ENCODE peak calls at places on chromosomes 4 and X, in six cellular contexts. R is K562, P is HepG2, N is GM12878, G is WTC11, V is H1. I is an unnamed sample.

GRCh38 chr4:20735931-20736330 is 35.7 kb downstream of the PACRGL start:
- DNase-seq in R (no peak), V (no peak), N (no peak), G (no peak), P (no peak), I (no peak)

GRCh38 chr4:80202784-80203553 is 5.7 kb downstream of the PRDM8 start:
- DNase-seq in P (no peak), R (no peak), V (peak), G (peak), N (no peak), I (peak)

GRCh38 chr4:70945452-70946055 is 43.4 kb downstream of the MOB1B start:
- DNase-seq in G (no peak), P (no peak), R (no peak), V (no peak), N (no peak), I (no peak)

GRCh38 chrX:2461711-2462016 is 39.1 kb downstream of the DHRSX start:
- DNase-seq in V (no peak), R (no peak), G (no peak), N (no peak), P (no peak), I (no peak)

GRCh38 chr4:147599206-147599605 is 18.0 kb upstream of the TMEM184C start:
- DNase-seq in V (no peak), R (no peak), P (no peak), N (no peak), G (no peak), I (no peak)

GRCh38 chr4:26032572-26033320 is 118.7 kb downstream of the SMIM20 start:
- DNase-seq in R (no peak), P (peak), G (no peak), V (no peak), N (no peak), I (no peak)

GRCh38 chrX:129724767-129725166 is 14.0 kb upstream of the XPNPEP2 start:
- DNase-seq in P (no peak), G (no peak), R (peak), N (no peak), V (no peak), I (peak)

GRCh38 chrX:68941385-68941952 is 112.6 kb downstream of the EFNB1 start:
- DNase-seq in P (no peak), N (no peak), R (no peak), V (no peak), G (no peak), I (no peak)

GRCh38 chrX:113222305-113222704 is 381.7 kb upstream of the AMOT start:
- DNase-seq in V (no peak), R (no peak), P (no peak), N (no peak), G (no peak), I (no peak)

GRCh38 chr4:189136462-189136861 is 804.2 kb upstream of the FRG1 start:
- DNase-seq in V (no peak), R (no peak), N (no peak), P (no peak), G (no peak), I (no peak)

DNA sequence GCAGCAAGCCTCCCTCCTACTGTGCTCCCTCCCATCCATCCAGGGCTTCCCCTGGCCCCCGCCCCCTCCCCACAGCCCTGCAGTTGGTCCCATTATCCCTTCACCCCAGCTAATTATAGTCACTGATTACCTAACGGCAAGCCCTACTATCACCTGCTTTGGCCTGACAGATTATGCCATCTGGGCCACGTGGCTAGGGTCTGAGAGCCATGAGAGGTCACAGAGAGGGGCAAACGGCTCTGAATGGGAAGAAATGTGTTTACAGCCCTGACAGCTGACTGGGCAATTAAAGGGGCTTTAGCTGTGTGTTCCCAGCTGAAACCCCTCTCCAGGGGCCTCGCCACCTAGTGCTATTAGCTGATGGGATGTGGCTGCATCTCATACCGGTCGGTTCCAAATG is 134.4 kb upstream of the CPEB2 start:
- DNase-seq in N (no peak), P (no peak), R (peak), G (no peak), V (no peak), I (no peak)
- TF ChIP-seq CREB1 in N (no peak), P (no peak), R (no peak), G (no peak), V (no peak), I (no peak)

DNA sequence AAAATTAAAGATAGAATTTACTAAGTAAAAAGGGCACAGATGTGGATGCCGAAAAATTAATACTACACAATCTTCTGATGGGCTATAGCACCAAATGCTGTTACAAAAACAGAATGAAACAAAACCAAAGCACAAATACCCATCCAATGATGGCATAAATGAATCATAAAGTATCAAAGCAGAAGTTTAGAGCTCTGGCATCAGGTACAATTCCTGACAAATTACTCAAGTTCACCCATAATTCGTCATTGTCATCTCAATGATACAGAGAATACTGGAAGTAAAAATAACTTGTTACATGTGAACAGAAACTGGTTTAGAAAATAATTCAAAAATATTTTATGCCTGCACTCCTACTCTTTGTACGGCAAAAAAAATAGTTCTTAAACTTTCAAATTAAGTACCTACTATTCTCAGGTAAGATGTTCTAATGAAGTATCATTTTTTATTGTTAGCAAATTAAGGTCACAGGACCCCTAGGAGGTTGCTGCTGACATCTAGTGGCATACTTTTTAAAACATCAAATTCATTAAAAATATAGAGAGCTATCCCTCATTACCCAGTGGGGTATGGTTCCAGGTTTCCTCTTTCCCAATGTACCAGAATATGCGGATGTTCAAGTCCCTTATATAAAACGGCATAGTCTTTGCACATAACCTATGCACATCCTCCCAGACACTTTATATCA is 126.1 kb downstream of the INPP4B start:
- DNase-seq in R (peak), P (no peak), N (no peak), G (no peak), V (no peak), I (peak)
- TF ChIP-seq CREB1 in R (no peak), P (no peak), N (no peak), G (no peak), V (no peak), I (no peak)

DNA sequence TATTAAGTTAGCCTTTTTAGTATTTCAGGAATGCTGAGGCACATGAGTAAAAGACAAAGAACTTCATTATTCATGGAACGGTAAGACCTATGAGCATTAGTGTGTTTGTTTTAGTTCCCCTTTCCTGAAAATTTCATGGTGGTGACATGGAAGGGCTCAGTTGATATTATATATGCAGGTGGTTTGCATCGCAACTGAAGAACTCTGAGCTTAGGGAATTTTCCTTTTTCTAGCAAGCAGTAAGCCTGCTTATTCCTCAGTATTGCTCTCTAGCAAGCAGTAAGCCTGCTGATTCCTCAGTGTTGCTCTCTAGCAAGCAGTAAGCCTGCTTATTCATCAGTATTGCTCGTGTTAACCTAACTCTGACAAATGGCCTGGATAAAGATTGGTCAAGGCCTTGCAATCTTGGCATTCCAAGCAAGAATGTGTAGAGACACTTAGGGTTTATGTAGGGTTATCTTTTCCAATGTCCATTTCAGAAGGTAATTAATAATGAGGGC is 37.7 kb upstream of the MAGEB18 start:
- DNase-seq in V (no peak), N (no peak), G (no peak), P (no peak), R (no peak), I (no peak)
- TF ChIP-seq CREB1 in V (no peak), N (no peak), G (no peak), P (no peak), R (no peak), I (no peak)

GRCh38 chr4:36493240-36493639 is 211.8 kb downstream of the DTHD1 start:
- DNase-seq in V (no peak), P (no peak), R (no peak), N (no peak), G (no peak), I (peak)

GRCh38 chr4:36494016-36494415 is 212.6 kb downstream of the DTHD1 start:
- DNase-seq in G (no peak), R (no peak), V (no peak), N (no peak), P (no peak), I (no peak)

GRCh38 chr4:36489798-36490197 is 208.4 kb downstream of the DTHD1 start:
- DNase-seq in V (no peak), G (no peak), N (no peak), R (no peak), P (no peak), I (no peak)

GRCh38 chr4:36494766-36495165 is 213.3 kb downstream of the DTHD1 start:
- DNase-seq in V (no peak), R (no peak), P (no peak), G (no peak), N (no peak), I (no peak)

DNA sequence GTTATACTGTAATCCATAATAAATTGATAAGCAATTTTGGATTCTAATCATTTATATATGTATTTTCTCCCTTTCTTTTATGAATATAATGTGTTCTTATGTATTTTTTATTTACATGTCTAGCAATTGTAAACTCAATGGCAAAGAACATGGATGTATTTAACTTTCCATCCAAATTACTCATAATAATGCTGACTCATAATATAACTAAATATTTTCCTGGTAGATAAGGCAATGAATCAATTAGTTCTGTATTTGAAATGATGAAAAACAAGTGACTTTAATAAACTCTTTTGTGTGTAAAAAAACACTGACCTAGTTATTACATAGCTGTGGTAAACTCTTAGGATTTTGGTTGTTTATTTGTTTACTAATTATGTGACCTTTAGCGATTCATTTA is 211.2 kb downstream of the DTHD1 start:
- DNase-seq in N (no peak), P (no peak), V (no peak), R (no peak), G (no peak), I (no peak)
- TF ChIP-seq CREB1 in N (no peak), P (no peak), V (no peak), R (no peak), G (no peak), I (no peak)

DNA sequence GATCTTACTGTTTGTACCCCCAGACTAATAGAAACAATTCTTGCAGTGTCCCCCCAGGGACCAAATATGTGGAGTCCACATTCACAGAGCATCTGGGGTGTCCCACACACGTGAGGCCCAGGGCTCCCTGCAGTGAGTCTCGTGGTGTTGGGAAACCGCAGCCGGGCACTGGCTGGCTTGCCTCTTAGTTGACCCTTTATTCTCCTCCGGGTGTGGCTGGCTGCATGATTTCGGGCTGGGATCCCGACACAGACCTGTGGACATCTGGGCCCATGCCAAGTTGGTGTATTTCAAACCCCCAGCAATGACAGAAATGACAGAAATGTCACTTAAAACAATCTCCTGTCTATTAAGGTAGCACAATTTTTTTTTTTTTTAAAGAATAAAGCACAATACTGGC is 15.6 kb upstream of the CLDN24 start:
- DNase-seq in N (no peak), G (no peak), P (no peak), R (no peak), V (no peak), I (no peak)
- TF ChIP-seq CREB1 in N (no peak), G (no peak), P (no peak), R (no peak), V (no peak), I (no peak)

GRCh38 chr4:157521916-157522315 is 301.4 kb downstream of the GRIA2 start:
- DNase-seq in N (no peak), P (no peak), V (no peak), R (no peak), G (no peak), I (no peak)
- TF ChIP-seq CREB1 in N (no peak), P (no peak), V (no peak), R (no peak), G (no peak), I (no peak)

GRCh38 chr4:126267689-126268088 is 952.9 kb downstream of the FAT4 start:
- DNase-seq in N (no peak), R (no peak), V (no peak), P (no peak), G (no peak), I (no peak)

GRCh38 chr4:126271266-126271665 is 956.5 kb downstream of the FAT4 start:
- DNase-seq in P (no peak), N (no peak), G (no peak), V (no peak), R (no peak), I (no peak)

GRCh38 chr4:126265880-126266279 is 951.1 kb downstream of the FAT4 start:
- DNase-seq in V (no peak), G (no peak), P (no peak), N (no peak), R (no peak), I (no peak)

GRCh38 chr4:126268106-126268505 is 953.4 kb downstream of the FAT4 start:
- DNase-seq in N (no peak), R (no peak), G (no peak), V (no peak), P (no peak), I (no peak)

DNA sequence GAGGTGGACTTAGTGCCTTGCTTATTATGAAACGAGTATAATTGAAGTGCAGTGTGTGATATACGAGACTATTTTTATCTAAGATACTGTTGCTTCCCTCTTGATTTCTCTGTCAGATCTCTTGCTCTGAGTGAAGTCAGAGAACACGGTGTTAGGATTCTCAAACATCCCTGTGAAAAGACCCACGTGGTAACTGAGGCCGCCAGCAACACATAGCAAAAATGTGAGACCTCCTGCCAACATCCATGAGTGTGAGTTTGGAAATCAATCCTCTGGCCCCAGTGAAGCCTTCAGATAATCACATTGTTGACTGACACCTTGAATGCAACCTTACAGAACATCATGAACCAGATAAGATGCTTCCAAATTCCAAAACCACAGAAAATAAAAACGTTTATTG is 954.4 kb downstream of the FAT4 start:
- DNase-seq in G (no peak), R (no peak), N (no peak), P (no peak), V (no peak), I (no peak)
- TF ChIP-seq CREB1 in G (no peak), R (no peak), N (no peak), P (no peak), V (no peak), I (no peak)

GRCh38 chrX:155682834-155683233 is 70.1 kb upstream of the TMLHE start:
- DNase-seq in P (no peak), N (no peak), R (peak), G (no peak), V (no peak), I (no peak)
- TF ChIP-seq CREB1 in P (no peak), N (no peak), R (no peak), G (no peak), V (no peak), I (no peak)